ENCODE peak calls at places on chromosomes 2 and 18, in five cellular contexts. One of them, this sample, is unnamed.

GRCh38 chr2:8118940-8119781 is 562.7 kb upstream of the ID2 start:
- DNase-seq in tibial nerve: no peak
- DNase-seq in esophagus muscularis mucosa: no peak
- DNase-seq in sigmoid colon: no peak
- DNase-seq in IMR-90: no peak
- DNase-seq in this sample: no peak

GRCh38 chr2:241505086-241505780 is 3.2 kb downstream of the STK25 start:
- DNase-seq in tibial nerve: no peak
- DNase-seq in esophagus muscularis mucosa: no peak
- DNase-seq in sigmoid colon: no peak
- DNase-seq in IMR-90: no peak
- DNase-seq in this sample: no peak

GRCh38 chr2:20035961-20036666 is 15.3 kb downstream of the LAPTM4A start:
- DNase-seq in tibial nerve: no peak
- DNase-seq in esophagus muscularis mucosa: no peak
- DNase-seq in sigmoid colon: no peak
- DNase-seq in IMR-90: no peak
- DNase-seq in this sample: no peak

GRCh38 chr2:24855703-24856102 is 62.5 kb downstream of the CENPO start:
- DNase-seq in tibial nerve: no peak
- DNase-seq in esophagus muscularis mucosa: no peak
- DNase-seq in sigmoid colon: peak; percentile 70
- DNase-seq in IMR-90: peak; percentile 57
- DNase-seq in this sample: no peak

GRCh38 chr2:143960177-143960576 is 559.7 kb downstream of the ZEB2 start:
- DNase-seq in tibial nerve: no peak
- DNase-seq in esophagus muscularis mucosa: no peak
- DNase-seq in sigmoid colon: no peak
- DNase-seq in IMR-90: peak; percentile 32
- DNase-seq in this sample: no peak

GRCh38 chr18:32072321-32072720 is 19.4 kb upstream of the RNF138 start:
- DNase-seq in tibial nerve: no peak
- DNase-seq in esophagus muscularis mucosa: no peak
- DNase-seq in sigmoid colon: no peak
- DNase-seq in IMR-90: no peak
- DNase-seq in this sample: no peak

GRCh38 chr2:241844066-241844728 is 14.5 kb downstream of the PDCD1 start:
- DNase-seq in tibial nerve: peak; percentile 62
- DNase-seq in esophagus muscularis mucosa: no peak
- DNase-seq in sigmoid colon: peak; percentile 89
- DNase-seq in IMR-90: peak; percentile 22
- DNase-seq in this sample: peak; percentile 72

GRCh38 chr18:27400001-27400400 is 214.9 kb upstream of the CHST9 start:
- DNase-seq in tibial nerve: no peak
- DNase-seq in esophagus muscularis mucosa: no peak
- DNase-seq in sigmoid colon: no peak
- DNase-seq in IMR-90: no peak
- DNase-seq in this sample: no peak

GRCh38 chr18:24190590-24190989 is 51.7 kb downstream of the CABYR start:
- DNase-seq in tibial nerve: no peak
- DNase-seq in esophagus muscularis mucosa: no peak
- DNase-seq in sigmoid colon: no peak
- DNase-seq in IMR-90: no peak
- DNase-seq in this sample: no peak

GRCh38 chr2:46874236-46874929 is 41.2 kb downstream of the MCFD2 start:
- DNase-seq in tibial nerve: no peak
- DNase-seq in esophagus muscularis mucosa: no peak
- DNase-seq in sigmoid colon: peak; percentile 57
- DNase-seq in IMR-90: peak; percentile 67
- DNase-seq in this sample: no peak

GRCh38 chr2:10075571-10076209 is 4.5 kb downstream of the CYS1 start:
- DNase-seq in tibial nerve: no peak
- DNase-seq in esophagus muscularis mucosa: no peak
- DNase-seq in sigmoid colon: no peak
- DNase-seq in IMR-90: no peak
- DNase-seq in this sample: no peak

GRCh38 chr2:96212336-96212735 is 3.7 kb upstream of the STARD7 start:
- DNase-seq in tibial nerve: no peak
- DNase-seq in esophagus muscularis mucosa: no peak
- DNase-seq in sigmoid colon: no peak
- DNase-seq in IMR-90: no peak
- DNase-seq in this sample: no peak

GRCh38 chr2:231710751-231711676 is 2.7 kb downstream of the PTMA start:
- DNase-seq in tibial nerve: no peak
- DNase-seq in esophagus muscularis mucosa: no peak
- DNase-seq in sigmoid colon: peak; percentile 80
- DNase-seq in IMR-90: no peak
- DNase-seq in this sample: peak; percentile 41

GRCh38 chr2:217555075-217555876 is 447.5 kb downstream of the TNS1 start:
- DNase-seq in tibial nerve: no peak
- DNase-seq in esophagus muscularis mucosa: no peak
- DNase-seq in sigmoid colon: peak; percentile 73
- DNase-seq in IMR-90: no peak
- DNase-seq in this sample: no peak

GRCh38 chr2:128510701-128511100 is 192.0 kb upstream of the HS6ST1 start:
- DNase-seq in tibial nerve: no peak
- DNase-seq in esophagus muscularis mucosa: no peak
- DNase-seq in sigmoid colon: no peak
- DNase-seq in IMR-90: peak; percentile 72
- DNase-seq in this sample: no peak

GRCh38 chr2:182445566-182445965 is 18.7 kb upstream of the PDE1A start:
- DNase-seq in tibial nerve: no peak
- DNase-seq in esophagus muscularis mucosa: no peak
- DNase-seq in sigmoid colon: no peak
- DNase-seq in IMR-90: no peak
- DNase-seq in this sample: no peak

GRCh38 chr2:182447163-182447562 is 20.3 kb upstream of the PDE1A start:
- DNase-seq in tibial nerve: no peak
- DNase-seq in esophagus muscularis mucosa: no peak
- DNase-seq in sigmoid colon: no peak
- DNase-seq in IMR-90: no peak
- DNase-seq in this sample: no peak

GRCh38 chr2:182444806-182445205 is 18.0 kb upstream of the PDE1A start:
- DNase-seq in tibial nerve: no peak
- DNase-seq in esophagus muscularis mucosa: no peak
- DNase-seq in sigmoid colon: no peak
- DNase-seq in IMR-90: no peak
- DNase-seq in this sample: no peak

GRCh38 chr2:182447843-182448242 is 21.0 kb upstream of the PDE1A start:
- DNase-seq in tibial nerve: no peak
- DNase-seq in esophagus muscularis mucosa: no peak
- DNase-seq in sigmoid colon: no peak
- DNase-seq in IMR-90: peak; percentile 80
- DNase-seq in this sample: no peak

DNA sequence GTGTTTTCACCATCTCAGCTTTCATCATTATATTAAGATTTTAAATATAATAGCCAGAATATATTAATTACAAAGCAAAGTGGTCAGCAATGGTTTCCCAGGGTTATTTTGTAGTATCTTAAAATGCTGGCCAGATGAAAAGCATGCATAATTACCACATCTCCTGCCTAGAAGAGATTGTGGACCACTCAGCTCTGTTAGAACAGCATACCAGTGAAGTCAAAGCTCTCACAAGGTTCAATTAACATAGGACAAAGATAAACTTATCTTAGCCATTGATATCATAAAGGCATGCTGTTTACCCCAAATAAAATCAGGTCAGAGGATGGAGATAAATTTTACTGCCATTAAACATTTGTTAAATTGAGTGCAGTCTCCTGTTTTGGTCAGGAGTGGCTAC is 19.3 kb upstream of the PDE1A start:
- DNase-seq in tibial nerve: no peak
- DNase-seq in esophagus muscularis mucosa: no peak
- DNase-seq in sigmoid colon: no peak
- DNase-seq in IMR-90: no peak
- DNase-seq in this sample: no peak
- H3K27ac ChIP-seq in tibial nerve: no peak overlapping the region
- H3K27ac ChIP-seq in esophagus muscularis mucosa: no peak overlapping the region
- H3K27ac ChIP-seq in sigmoid colon: no peak overlapping the region
- H3K27ac ChIP-seq in IMR-90: no peak overlapping the region
- H3K27ac ChIP-seq in this sample: no peak overlapping the region

DNA sequence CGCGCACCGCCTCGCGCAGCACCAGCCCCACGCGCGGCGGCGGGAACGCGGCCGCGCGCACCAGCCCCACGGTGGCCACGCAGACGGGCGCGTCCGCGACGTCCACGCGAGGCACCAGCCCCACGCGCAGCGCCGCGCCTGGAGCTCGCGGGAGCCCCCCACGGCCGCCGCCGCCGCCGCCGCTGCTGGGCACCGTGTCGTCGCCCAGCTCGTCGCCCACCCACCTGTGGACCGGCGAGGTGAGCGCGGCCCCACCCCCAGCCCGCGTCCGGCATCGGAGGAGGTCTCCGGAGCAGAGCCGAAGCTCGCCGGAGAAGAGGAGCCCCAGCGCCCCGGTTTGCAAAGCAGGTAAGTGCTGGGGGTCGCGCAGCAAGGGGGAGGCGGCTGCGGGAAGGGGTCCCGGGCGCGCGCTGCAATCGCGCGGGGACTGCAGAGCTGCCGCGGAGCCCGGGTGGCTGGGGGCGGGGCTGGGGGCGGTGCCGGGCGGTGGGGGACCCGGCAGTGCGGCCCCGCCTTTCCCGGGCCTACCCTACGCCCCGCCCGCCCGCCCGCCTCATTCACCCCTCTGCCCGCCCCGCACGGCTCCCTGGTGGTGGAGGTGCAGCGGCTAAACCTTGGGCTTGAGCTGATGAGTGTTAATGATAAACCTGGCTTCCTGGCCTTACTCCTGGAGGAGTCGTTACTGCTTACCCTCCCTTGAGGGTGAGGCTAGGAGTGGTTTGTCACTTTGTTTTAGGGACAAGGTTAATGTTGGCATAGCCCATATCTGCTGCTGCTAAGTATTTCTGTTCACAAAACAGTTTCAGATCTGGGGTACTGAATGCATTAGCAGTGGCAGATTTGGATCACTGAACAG is 900 bp downstream of the FAM117B start:
- DNase-seq in tibial nerve: peak; percentile 50
- DNase-seq in esophagus muscularis mucosa: peak; percentile 92
- DNase-seq in sigmoid colon: peak; percentile 80
- DNase-seq in IMR-90: peak; percentile 34
- DNase-seq in this sample: peak; percentile 93
- TF ChIP-seq POLR2A in tibial nerve: no peak
- TF ChIP-seq POLR2A in esophagus muscularis mucosa: no peak
- TF ChIP-seq POLR2A in sigmoid colon: peak; percentile 55
- TF ChIP-seq POLR2A in IMR-90: no peak
- TF ChIP-seq POLR2A in this sample: peak; percentile 71

GRCh38 chr2:11746807-11747459 is 501 bp downstream of the LPIN1 start:
- DNase-seq in tibial nerve: no peak
- DNase-seq in esophagus muscularis mucosa: no peak
- DNase-seq in sigmoid colon: no peak
- DNase-seq in IMR-90: peak; percentile 16
- DNase-seq in this sample: peak; percentile 54
- H3K27ac ChIP-seq in tibial nerve: peak overlapping the region; percentile 80
- H3K27ac ChIP-seq in esophagus muscularis mucosa: peak overlapping the region; percentile 95
- H3K27ac ChIP-seq in sigmoid colon: peak overlapping the region; percentile 89
- H3K27ac ChIP-seq in IMR-90: peak overlapping the region; percentile 45
- H3K27ac ChIP-seq in this sample: peak overlapping the region; percentile 71

DNA sequence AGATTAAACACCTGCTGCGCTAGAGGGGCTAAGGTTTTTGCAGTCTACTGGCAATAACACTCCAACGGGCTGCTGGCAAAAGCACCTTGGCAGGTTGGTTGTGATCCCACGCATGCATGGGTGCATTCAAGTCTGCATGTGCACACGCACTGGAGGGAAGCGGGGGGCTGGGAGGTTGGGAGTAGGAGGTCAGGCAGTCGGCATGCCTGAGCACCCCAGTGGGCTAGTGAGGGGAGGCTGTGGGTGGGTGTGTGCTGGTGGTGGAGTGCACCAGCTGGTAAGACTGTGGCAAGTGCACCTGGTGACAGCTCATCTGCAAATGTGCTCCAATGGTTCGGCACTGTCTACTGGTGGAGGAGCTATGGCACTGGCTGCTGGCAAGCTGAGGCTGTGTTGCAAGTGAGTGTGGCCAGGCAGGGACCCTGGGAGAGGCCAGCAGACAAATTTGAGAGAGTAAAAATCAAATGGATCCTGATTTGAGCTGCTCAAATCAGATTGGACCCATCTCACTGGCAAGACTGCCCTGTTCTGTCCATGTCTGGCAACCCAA is 460.6 kb upstream of the DSEL start:
- DNase-seq in tibial nerve: no peak
- DNase-seq in esophagus muscularis mucosa: no peak
- DNase-seq in sigmoid colon: no peak
- DNase-seq in IMR-90: no peak
- DNase-seq in this sample: no peak
- TF ChIP-seq POLR2A in tibial nerve: no peak
- TF ChIP-seq POLR2A in esophagus muscularis mucosa: no peak
- TF ChIP-seq POLR2A in sigmoid colon: no peak
- TF ChIP-seq POLR2A in IMR-90: no peak
- TF ChIP-seq POLR2A in this sample: no peak

GRCh38 chr2:111072220-111072871 is 48.4 kb upstream of the BCL2L11 start:
- DNase-seq in tibial nerve: no peak
- DNase-seq in esophagus muscularis mucosa: no peak
- DNase-seq in sigmoid colon: no peak
- DNase-seq in IMR-90: peak; percentile 80
- DNase-seq in this sample: no peak
- H3K27ac ChIP-seq in tibial nerve: no peak overlapping the region
- H3K27ac ChIP-seq in esophagus muscularis mucosa: peak overlapping the region; percentile 0
- H3K27ac ChIP-seq in sigmoid colon: peak overlapping the region; percentile 10
- H3K27ac ChIP-seq in IMR-90: no peak overlapping the region
- H3K27ac ChIP-seq in this sample: peak overlapping the region; percentile 11